ENCODE peak calls at places on chromosomes 12 and 14, in eight cellular contexts. L is fibroblast of mammary gland; N is neural crest cell; Y is mammary epithelial cell; F is fibroblast of pulmonary artery; D is foreskin fibroblast; I is stomach; Q is CD8-positive, alpha-beta T cell. S is an unnamed sample.

GRCh38 chr12:119179335-119180021 is 747 bp downstream of the HSPB8 start:
- DNase-seq in L (peak), N (no peak), Y (no peak), F (peak), D (no peak), I (peak), Q (no peak), S (peak)

GRCh38 chr12:18749381-18749957 is 11.6 kb downstream of the CAPZA3 start:
- DNase-seq in L (peak), N (no peak), Y (no peak), F (no peak), D (peak), I (no peak), Q (no peak), S (no peak)

GRCh38 chr12:131066207-131066885 is 112.6 kb downstream of the ADGRD1 start:
- DNase-seq in L (no peak), N (no peak), Y (no peak), F (no peak), D (no peak), I (no peak), Q (no peak), S (no peak)

GRCh38 chr14:103916636-103917262 is 11.5 kb upstream of the TDRD9 start:
- DNase-seq in L (peak), N (no peak), Y (no peak), F (no peak), D (no peak), I (no peak), Q (no peak), S (no peak)

GRCh38 chr12:47025349-47025748 is 54.1 kb upstream of the PCED1B start:
- DNase-seq in L (no peak), N (no peak), Y (no peak), F (no peak), D (no peak), I (no peak), Q (no peak), S (no peak)

GRCh38 chr14:99156026-99156425 is 116.0 kb downstream of the BCL11B start:
- DNase-seq in L (no peak), N (no peak), Y (no peak), F (no peak), D (no peak), I (peak), Q (no peak), S (no peak)

GRCh38 chr14:68823434-68824206 is 30.8 kb upstream of the ZFP36L1 start:
- DNase-seq in L (no peak), N (no peak), Y (no peak), F (no peak), D (no peak), I (no peak), Q (no peak), S (no peak)

GRCh38 chr12:91529829-91530228 is 347.2 kb upstream of the DCN start:
- DNase-seq in L (peak), N (no peak), Y (peak), F (peak), D (peak), I (no peak), Q (no peak), S (no peak)

GRCh38 chr14:93970589-93970966 is 5.8 kb downstream of the ASB2 start:
- DNase-seq in L (no peak), N (no peak), Y (peak), F (peak), D (no peak), I (peak), Q (peak), S (no peak)

GRCh38 chr12:5624873-5625272 is 193.0 kb downstream of the NTF3 start:
- DNase-seq in L (no peak), N (no peak), Y (no peak), F (no peak), D (no peak), I (no peak), Q (no peak), S (no peak)

GRCh38 chr14:21476526-21476924 is 234 bp downstream of the RAB2B start:
- DNase-seq in L (no peak), N (no peak), Y (peak), F (no peak), D (peak), I (peak), Q (peak), S (peak)

GRCh38 chr12:12439636-12440035 is 82.8 kb downstream of the BORCS5 start:
- DNase-seq in L (peak), N (no peak), Y (peak), F (peak), D (no peak), I (no peak), Q (no peak), S (no peak)

GRCh38 chr14:73741386-73741875 is 27.2 kb upstream of the PNMA1 start:
- DNase-seq in L (peak), N (no peak), Y (peak), F (peak), D (peak), I (peak), Q (peak), S (peak)

GRCh38 chr12:88418856-88419497 is 161.3 kb downstream of the KITLG start:
- DNase-seq in L (peak), N (no peak), Y (no peak), F (peak), D (peak), I (no peak), Q (no peak), S (no peak)

GRCh38 chr12:62716866-62717477 is 218.0 kb downstream of the PPM1H start:
- DNase-seq in L (no peak), N (no peak), Y (no peak), F (no peak), D (no peak), I (no peak), Q (no peak), S (no peak)

GRCh38 chr12:124733086-124733485 is 130.6 kb downstream of the SCARB1 start:
- DNase-seq in L (no peak), N (no peak), Y (no peak), F (no peak), D (no peak), I (no peak), Q (no peak), S (no peak)

GRCh38 chr12:61538951-61539350 is 721.3 kb upstream of the USP15 start:
- DNase-seq in L (peak), N (no peak), Y (peak), F (no peak), D (no peak), I (no peak), Q (no peak), S (no peak)

GRCh38 chr14:61064210-61064609 is 83.2 kb downstream of the SLC38A6 start:
- DNase-seq in L (no peak), N (no peak), Y (no peak), F (no peak), D (no peak), I (no peak), Q (no peak), S (no peak)

GRCh38 chr12:119177056-119177325 is 1.7 kb upstream of the HSPB8 start:
- DNase-seq in L (no peak), N (no peak), Y (no peak), F (no peak), D (no peak), I (no peak), Q (no peak), S (no peak)

GRCh38 chr12:111445311-111446043 is 39.8 kb downstream of the SH2B3 start:
- DNase-seq in L (no peak), N (no peak), Y (no peak), F (no peak), D (no peak), I (peak), Q (no peak), S (no peak)

GRCh38 chr14:104357689-104358527 is 219.5 kb downstream of the KIF26A start:
- DNase-seq in L (no peak), N (no peak), Y (no peak), F (no peak), D (no peak), I (peak), Q (no peak), S (no peak)

GRCh38 chr14:75885829-75886228 is 96.0 kb downstream of the TGFB3 start:
- DNase-seq in L (peak), N (no peak), Y (peak), F (peak), D (peak), I (no peak), Q (no peak), S (no peak)

GRCh38 chr12:27332407-27333310 is at the start of gene BMAL2:
- DNase-seq in L (peak), N (peak), Y (peak), F (peak), D (peak), I (peak), Q (peak), S (peak)

GRCh38 chr12:15453613-15454012 is 131.3 kb downstream of the PTPRO start:
- DNase-seq in L (no peak), N (no peak), Y (no peak), F (no peak), D (no peak), I (no peak), Q (no peak), S (no peak)

GRCh38 chr14:102464006-102464405 is 45.6 kb downstream of the ANKRD9 start:
- DNase-seq in L (no peak), N (no peak), Y (no peak), F (no peak), D (no peak), I (no peak), Q (no peak), S (no peak)

GRCh38 chr12:12022306-12022931 is 48.3 kb upstream of the BCL2L14 start:
- DNase-seq in L (no peak), N (no peak), Y (no peak), F (no peak), D (no peak), I (no peak), Q (no peak), S (no peak)

GRCh38 chr12:52790427-52791270 is 5.3 kb downstream of the KRT3 start:
- DNase-seq in L (no peak), N (no peak), Y (no peak), F (no peak), D (no peak), I (no peak), Q (no peak), S (no peak)

GRCh38 chr12:3563966-3564365 is 73.0 kb downstream of the PRMT8 start:
- DNase-seq in L (no peak), N (no peak), Y (no peak), F (no peak), D (no peak), I (no peak), Q (no peak), S (no peak)

GRCh38 chr14:35355981-35356839 is 48.3 kb downstream of the NFKBIA start:
- DNase-seq in L (no peak), N (no peak), Y (no peak), F (peak), D (no peak), I (no peak), Q (no peak), S (no peak)

GRCh38 chr12:30939234-30939633 is 12.7 kb downstream of the TSPAN11 start:
- DNase-seq in L (no peak), N (no peak), Y (no peak), F (no peak), D (no peak), I (no peak), Q (no peak), S (no peak)

GRCh38 chr12:106773945-106774807 is at the start of gene RIC8B:
- DNase-seq in L (peak), N (peak), Y (peak), F (peak), D (peak), I (peak), Q (peak), S (peak)
- TF ChIP-seq CTCF in L (no peak), N (no peak), Y (no peak), F (no peak), D (no peak), I (no peak), Q (no peak), S (no peak)

GRCh38 chr14:77301103-77301502 is 19.6 kb downstream of the POMT2 start:
- DNase-seq in L (peak), N (peak), Y (peak), F (peak), D (peak), I (peak), Q (peak), S (peak)

GRCh38 chr14:77303417-77304156 is 17.1 kb downstream of the POMT2 start:
- DNase-seq in L (peak), N (no peak), Y (peak), F (peak), D (peak), I (no peak), Q (no peak), S (no peak)

GRCh38 chr14:77299776-77300175 is 20.9 kb downstream of the POMT2 start:
- DNase-seq in L (no peak), N (no peak), Y (no peak), F (no peak), D (no peak), I (peak), Q (no peak), S (no peak)

GRCh38 chr14:77305696-77306095 is 15.0 kb downstream of the POMT2 start:
- DNase-seq in L (no peak), N (no peak), Y (no peak), F (no peak), D (no peak), I (no peak), Q (no peak), S (no peak)

DNA sequence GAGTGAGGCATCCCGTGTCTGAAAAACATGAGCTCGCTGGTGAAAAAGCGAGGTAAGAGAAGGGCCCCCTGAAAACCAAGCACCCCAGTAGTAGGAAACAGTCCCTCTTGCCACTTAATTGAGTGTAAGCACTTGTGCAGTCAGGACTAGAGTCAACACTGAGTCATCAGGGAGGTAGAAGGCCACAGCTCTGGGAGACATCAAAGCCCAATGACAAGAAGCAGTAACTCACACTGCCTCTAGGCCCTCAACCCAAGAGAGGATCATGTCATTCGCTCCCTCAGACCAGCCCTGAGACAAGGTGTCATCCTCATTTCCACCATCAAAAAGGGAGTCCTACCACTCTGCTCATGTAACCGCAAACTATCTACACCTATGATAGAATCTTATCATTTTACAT is 17.8 kb downstream of the POMT2 start:
- DNase-seq in L (peak), N (no peak), Y (peak), F (peak), D (peak), I (no peak), Q (no peak), S (no peak)
- TF ChIP-seq CTCF in L (no peak), N (no peak), Y (no peak), F (no peak), D (no peak), I (no peak), Q (no peak), S (no peak)

GRCh38 chr12:42652048-42652447 is 62.5 kb upstream of the PRICKLE1 start:
- DNase-seq in L (no peak), N (no peak), Y (peak), F (no peak), D (no peak), I (no peak), Q (no peak), S (no peak)
- TF ChIP-seq CTCF in L (no peak), N (no peak), Y (no peak), F (no peak), D (no peak), I (no peak), Q (no peak), S (no peak)

GRCh38 chr14:24092110-24092959 is 1.8 kb upstream of the PCK2 start:
- DNase-seq in L (no peak), N (no peak), Y (no peak), F (no peak), D (no peak), I (peak), Q (no peak), S (no peak)

GRCh38 chr14:24094839-24095195 is 706 bp downstream of the PCK2 start:
- DNase-seq in L (no peak), N (no peak), Y (no peak), F (no peak), D (no peak), I (no peak), Q (no peak), S (peak)

GRCh38 chr14:24095196-24096068 is 1.3 kb downstream of the PCK2 start:
- DNase-seq in L (peak), N (no peak), Y (peak), F (peak), D (peak), I (no peak), Q (no peak), S (peak)

GRCh38 chr14:24092960-24093900 is 881 bp upstream of the PCK2 start:
- DNase-seq in L (no peak), N (no peak), Y (no peak), F (no peak), D (no peak), I (no peak), Q (no peak), S (no peak)

DNA sequence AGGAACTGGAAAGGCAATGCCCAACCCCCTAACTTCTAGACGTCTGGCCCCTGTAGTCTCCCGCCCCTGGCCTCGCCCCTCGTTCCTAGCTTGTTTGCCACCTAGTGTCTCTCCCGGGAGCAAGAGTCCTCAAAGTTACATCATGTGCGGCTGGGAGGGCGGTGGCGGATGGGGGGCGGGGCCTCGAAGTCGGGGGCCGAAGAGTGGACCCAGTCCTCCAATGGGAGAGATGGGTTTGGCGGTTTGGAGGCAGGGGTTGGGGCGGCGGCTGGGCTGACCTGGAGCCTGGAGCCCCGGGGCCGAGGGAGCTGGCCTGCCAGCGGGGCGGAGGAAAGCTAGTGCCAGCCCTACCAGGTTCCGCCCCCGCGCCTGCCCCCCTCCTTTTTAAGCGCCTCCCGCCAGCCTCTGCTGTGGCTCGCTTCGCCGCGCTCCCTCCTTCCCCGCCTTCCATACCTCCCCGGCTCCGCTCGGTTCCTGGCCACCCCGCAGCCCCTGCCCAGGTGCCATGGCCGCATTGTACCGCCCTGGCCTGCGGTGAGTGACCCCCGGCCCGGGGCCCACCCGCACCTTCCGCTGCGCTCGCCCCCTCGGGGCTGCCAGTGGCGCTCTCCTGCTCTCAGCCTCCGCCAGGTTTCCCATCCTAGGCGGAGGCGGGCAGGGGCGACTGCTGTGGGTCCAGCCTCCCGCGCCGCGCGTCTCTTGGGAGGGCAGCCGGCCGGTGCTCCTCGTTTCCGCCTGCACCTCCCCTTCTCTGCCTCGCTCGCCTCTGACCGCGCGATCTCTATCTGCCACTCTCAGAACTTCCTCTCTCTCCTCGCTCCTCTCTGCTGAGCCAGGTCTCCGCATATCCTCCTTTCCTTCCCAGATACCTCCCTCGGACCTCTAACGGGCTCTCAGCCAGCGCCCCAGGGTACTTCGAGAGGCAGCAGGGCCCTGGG is at the start of gene PCK2:
- DNase-seq in L (peak), N (peak), Y (peak), F (peak), D (peak), I (peak), Q (peak), S (peak)
- TF ChIP-seq CTCF in L (peak), N (no peak), Y (peak), F (no peak), D (no peak), I (no peak), Q (no peak), S (no peak)

DNA sequence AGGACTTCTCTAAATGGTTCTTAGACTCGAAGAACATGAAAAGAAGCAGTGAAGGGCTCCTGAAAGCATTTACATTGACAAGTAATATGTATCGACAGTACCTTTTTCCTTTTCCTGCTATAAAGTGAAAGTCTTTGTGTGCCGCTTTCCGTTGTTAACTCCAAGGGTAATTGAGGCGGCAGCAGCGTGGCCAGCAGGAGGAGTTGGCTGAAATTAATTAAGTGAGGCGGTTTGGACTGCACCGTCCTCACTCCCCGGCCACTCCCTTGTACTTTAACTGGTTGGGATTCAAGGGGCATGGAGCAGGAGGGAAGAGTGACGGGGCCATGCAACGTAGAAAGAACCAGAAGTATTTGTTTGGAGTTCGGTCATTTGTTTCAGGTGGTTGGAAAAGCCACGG is 34.3 kb upstream of the OTX2 start:
- DNase-seq in L (no peak), N (no peak), Y (no peak), F (no peak), D (no peak), I (no peak), Q (no peak), S (no peak)
- TF ChIP-seq CTCF in L (no peak), N (no peak), Y (no peak), F (no peak), D (no peak), I (no peak), Q (no peak), S (no peak)

GRCh38 chr12:107891967-107892366 is 117.5 kb downstream of the ASCL4 start:
- DNase-seq in L (peak), N (no peak), Y (no peak), F (peak), D (no peak), I (no peak), Q (no peak), S (no peak)
- TF ChIP-seq CTCF in L (peak), N (peak), Y (peak), F (peak), D (no peak), I (no peak), Q (no peak), S (peak)